ENCODE peak calls at places on chromosomes 3 and 15, in nine cellular contexts. R is neural progenitor cell; K is adrenal gland; V is endodermal cell; A is stomach; E is CD8-positive, alpha-beta T cell; S is left ventricle myocardium inferior; B is AG04450; I is iPS DF 6.9. G is an unnamed sample.
A peak's percentile ranks its signal among the peaks of the same experiment; 100 is the strongest.

GRCh38 chr3:30535515-30535914 is 70.9 kb upstream of the TGFBR2 start:
- DNase-seq in I (no peak), E (no peak), B (no peak), V (no peak), K (no peak), R (no peak), S (no peak), A (no peak), G (peak; percentile 40)

GRCh38 chr3:98556164-98557130 is 24.7 kb downstream of the GPR15 start:
- DNase-seq in A (no peak), K (no peak), S (no peak), R (no peak), E (peak; percentile 66), V (no peak), I (no peak), B (no peak), G (no peak)

GRCh38 chr3:50167069-50167781 is 12.1 kb downstream of the SEMA3F start:
- DNase-seq in K (no peak), R (peak; percentile 46), V (no peak), S (no peak), A (peak; percentile 48), E (no peak), B (no peak), I (no peak), G (no peak)

GRCh38 chr3:33980252-33980651 is 181.8 kb downstream of the PDCD6IP start:
- DNase-seq in K (no peak), S (no peak), E (no peak), B (peak; percentile 67), A (no peak), V (peak; percentile 60), R (peak; percentile 51), I (no peak), G (peak; percentile 74)

GRCh38 chr3:157040456-157040855 is 119.5 kb downstream of the CCNL1 start:
- DNase-seq in B (no peak), I (no peak), K (no peak), R (no peak), S (no peak), V (no peak), A (no peak), E (no peak), G (no peak)

GRCh38 chr3:188400494-188401243 is 246.7 kb downstream of the LPP start:
- DNase-seq in E (no peak), S (no peak), R (no peak), K (no peak), I (no peak), B (no peak), A (no peak), V (no peak), G (no peak)

GRCh38 chr3:123481722-123482457 is 33.0 kb upstream of the ADCY5 start:
- DNase-seq in I (no peak), V (peak; percentile 54), A (no peak), E (no peak), R (no peak), S (no peak), B (no peak), K (no peak), G (no peak)

GRCh38 chr3:67349551-67350174 is 304.7 kb downstream of the SUCLG2 start:
- DNase-seq in S (no peak), E (no peak), I (no peak), B (no peak), K (no peak), V (no peak), R (no peak), A (no peak), G (no peak)

GRCh38 chr3:100335137-100335833 is 728 bp downstream of the NIT2 start:
- DNase-seq in V (peak; percentile 67), R (peak; percentile 10), A (no peak), K (no peak), E (no peak), B (no peak), S (no peak), I (no peak), G (no peak)

DNA sequence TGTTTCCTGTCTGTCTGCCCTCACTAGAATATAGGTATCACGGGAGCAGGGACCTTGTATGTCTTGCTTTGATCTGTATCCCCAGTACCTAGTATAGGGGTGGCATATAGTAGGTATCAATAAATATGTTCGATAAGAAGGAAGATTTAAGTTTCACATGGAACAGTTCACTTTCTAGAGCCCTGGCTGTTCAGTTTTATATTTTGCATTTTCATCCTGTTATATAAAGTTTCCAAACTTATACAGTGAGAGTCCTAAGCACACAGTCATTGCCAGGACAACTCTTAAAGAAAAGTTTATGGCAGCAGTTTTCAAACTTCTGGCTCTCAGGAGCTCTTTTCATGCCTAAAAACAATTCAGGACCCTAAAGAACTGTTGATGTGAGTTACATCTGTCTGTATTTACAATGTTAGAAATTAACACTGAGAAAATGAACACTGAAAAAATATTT is 13.4 kb downstream of the ITPR1 start:
- DNase-seq in I (no peak), E (no peak), R (no peak), B (no peak), V (no peak), A (no peak), K (no peak), S (no peak), G (no peak)
- H3K4me3 ChIP-seq in I (no peak overlapping the region), E (no peak overlapping the region), R (no peak overlapping the region), B (no peak overlapping the region), V (no peak overlapping the region), A (no peak overlapping the region), K (no peak overlapping the region), S (no peak overlapping the region), G (no peak overlapping the region)

GRCh38 chr3:195587824-195588223 is 4.1 kb upstream of the APOD start:
- DNase-seq in K (no peak), A (no peak), E (no peak), I (no peak), R (no peak), S (no peak), B (no peak), V (no peak), G (no peak)

GRCh38 chr3:195587406-195587805 is 3.7 kb upstream of the APOD start:
- DNase-seq in I (no peak), E (no peak), K (no peak), A (no peak), V (no peak), R (no peak), B (no peak), S (no peak), G (no peak)

GRCh38 chr3:195595778-195596531 is 12.2 kb upstream of the APOD start:
- DNase-seq in R (no peak), B (no peak), E (no peak), I (no peak), K (no peak), S (no peak), A (no peak), V (no peak), G (no peak)

GRCh38 chr3:195591852-195592251 is 8.1 kb upstream of the APOD start:
- DNase-seq in V (no peak), A (no peak), I (no peak), E (no peak), R (no peak), S (no peak), B (no peak), K (no peak), G (peak; percentile 42)

DNA sequence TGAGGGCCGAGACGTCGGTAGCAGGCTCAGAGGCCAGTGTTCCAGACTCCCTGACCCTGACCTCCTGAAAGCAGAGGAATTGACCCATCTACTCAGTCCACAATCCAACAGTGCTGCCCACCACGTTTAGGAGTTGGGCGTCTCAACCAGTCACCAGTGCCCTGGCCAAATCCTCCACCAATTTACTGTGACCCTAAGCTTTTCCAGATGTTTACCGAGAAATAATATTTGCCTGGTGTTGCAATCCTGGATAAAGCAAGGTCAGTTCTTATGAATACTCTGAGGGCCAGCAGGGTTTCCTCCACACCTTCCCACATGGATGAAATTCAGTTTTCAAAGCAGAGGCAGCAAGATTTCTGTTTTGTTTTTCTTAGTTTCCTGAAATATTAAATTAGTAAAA is 7.5 kb upstream of the APOD start:
- DNase-seq in I (no peak), K (no peak), S (no peak), R (no peak), B (no peak), E (no peak), A (no peak), V (no peak), G (peak; percentile 72)
- H3K9me3 ChIP-seq in I (no peaks in the 10 kb centered on the region), K (no peaks in the 10 kb centered on the region), S (peaks cover 18% of the 10 kb centered on the region), R (no peaks in the 10 kb centered on the region), B (peaks cover 4% of the 10 kb centered on the region), E (no peaks in the 10 kb centered on the region), A (peaks cover 11% of the 10 kb centered on the region), V (peaks cover 22% of the 10 kb centered on the region), G (peaks cover 12% of the 10 kb centered on the region)

DNA sequence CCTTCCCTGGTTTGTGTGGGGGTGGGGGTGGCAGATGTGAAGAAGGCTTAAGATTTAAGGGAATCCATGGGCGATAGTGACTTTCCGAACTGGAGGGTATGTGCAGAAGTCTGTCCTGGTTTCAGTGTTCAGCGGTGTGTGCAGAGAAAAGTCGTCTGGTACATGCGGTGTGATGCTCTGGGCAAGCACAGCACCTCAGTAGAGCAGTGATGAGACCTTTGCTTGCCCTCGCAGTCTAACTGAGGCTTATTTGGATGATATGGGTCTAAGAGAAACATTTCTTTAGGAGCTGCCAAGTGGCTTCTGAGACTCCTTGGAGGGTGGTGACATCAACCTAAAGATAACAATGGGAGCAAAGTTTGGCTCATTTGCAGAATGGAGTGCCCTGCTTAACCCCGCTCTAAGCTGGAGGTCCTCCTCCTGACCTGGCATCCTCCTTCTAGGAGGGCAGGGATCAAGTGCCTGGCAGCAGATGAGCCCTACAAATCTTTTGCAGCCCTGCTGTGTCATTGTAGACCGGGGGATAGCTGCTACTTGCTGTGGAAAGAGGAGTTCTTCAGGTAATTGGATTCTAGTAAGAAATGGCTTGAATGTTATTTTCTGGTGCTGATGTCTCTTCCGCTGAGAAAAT is 228.1 kb upstream of the AZI2 start:
- DNase-seq in I (no peak), V (peak; percentile 61), A (no peak), B (no peak), E (no peak), S (no peak), K (no peak), R (peak; percentile 55), G (no peak)
- H3K4me3 ChIP-seq in I (peak overlapping the region; percentile 73), V (peak overlapping the region; percentile 83), A (peak overlapping the region; percentile 59), B (no peak overlapping the region), E (no peak overlapping the region), S (peak overlapping the region; percentile 74), K (no peak overlapping the region), R (peak overlapping the region; percentile 69), G (peak overlapping the region; percentile 83)

GRCh38 chr15:27767918-27768640 is 331.0 kb downstream of the OCA2 start:
- DNase-seq in S (no peak), B (no peak), I (no peak), V (no peak), R (peak; percentile 4), A (no peak), E (no peak), K (no peak), G (no peak)

GRCh38 chr15:27764339-27764738 is 334.8 kb downstream of the OCA2 start:
- DNase-seq in E (no peak), K (no peak), R (no peak), I (no peak), V (peak; percentile 65), S (no peak), B (no peak), A (no peak), G (no peak)

GRCh38 chr15:27757050-27757449 is 342.1 kb downstream of the OCA2 start:
- DNase-seq in E (no peak), K (no peak), B (no peak), I (no peak), S (no peak), R (no peak), A (no peak), V (no peak), G (no peak)

GRCh38 chr15:27763514-27763913 is 335.6 kb downstream of the OCA2 start:
- DNase-seq in K (no peak), I (no peak), B (no peak), R (no peak), E (no peak), V (no peak), S (no peak), A (no peak), G (no peak)

GRCh38 chr15:27762471-27762870 is 336.6 kb downstream of the OCA2 start:
- DNase-seq in V (no peak), B (no peak), K (no peak), R (no peak), E (no peak), S (no peak), I (no peak), A (no peak), G (no peak)
- H3K9me3 ChIP-seq in V (peaks cover 7% of the 10 kb centered on the region), B (peaks cover 17% of the 10 kb centered on the region), K (no peaks in the 10 kb centered on the region), R (no peaks in the 10 kb centered on the region), E (no peaks in the 10 kb centered on the region), S (peaks cover 5% of the 10 kb centered on the region), I (peaks cover 3% of the 10 kb centered on the region), A (peaks cover 18% of the 10 kb centered on the region), G (no peaks in the 10 kb centered on the region)